ENCODE peak calls at places on chromosomes 11 and 22, in nine cellular contexts. P is endodermal cell; M is lung; L is H9; X is CD4-positive, alpha-beta T cell; E is psoas muscle; U is heart left ventricle; S is kidney epithelial cell; Q is AG09319. Z is an unnamed sample.

GRCh38 chr11:78408619-78409018 is 9.0 kb downstream of the GAB2 start:
- DNase-seq in P (no peak), M (no peak), L (no peak), S (no peak), E (no peak), U (no peak), X (no peak), Q (no peak), Z (no peak)

GRCh38 chr11:73760066-73760679 is 701 bp downstream of the RAB6A start:
- DNase-seq in L (peak; percentile 35), P (peak; percentile 74), S (no peak), U (peak; percentile 61), E (peak; percentile 54), M (peak; percentile 63), X (no peak), Q (no peak), Z (peak; percentile 8)

GRCh38 chr11:87290304-87290922 is 252.7 kb downstream of the TMEM135 start:
- DNase-seq in X (no peak), L (no peak), P (no peak), Q (no peak), U (no peak), E (no peak), M (no peak), S (peak; percentile 9), Z (peak; percentile 58)

GRCh38 chr22:40567106-40567505 is 69.4 kb downstream of the MRTFA start:
- DNase-seq in Q (no peak), P (no peak), S (peak; percentile 38), M (no peak), L (no peak), E (no peak), U (no peak), X (no peak), Z (peak; percentile 16)

GRCh38 chr11:73402834-73403185 is 26.6 kb downstream of the RELT start:
- DNase-seq in L (no peak), X (no peak), Q (no peak), E (no peak), U (no peak), M (no peak), P (peak; percentile 60), S (no peak), Z (no peak)

GRCh38 chr11:129849447-129850130 is 33.9 kb downstream of the TMEM45B start:
- DNase-seq in L (no peak), Q (no peak), S (no peak), M (no peak), U (no peak), P (no peak), X (no peak), E (no peak), Z (no peak)

GRCh38 chr11:35167451-35167954 is 28.5 kb downstream of the CD44 start:
- DNase-seq in L (no peak), S (no peak), P (no peak), X (no peak), Q (no peak), U (peak; percentile 29), E (peak; percentile 51), M (no peak), Z (peak; percentile 51)

GRCh38 chr11:43419460-43419859 is 60.7 kb downstream of the TTC17 start:
- DNase-seq in M (no peak), L (no peak), X (no peak), U (no peak), E (no peak), S (no peak), P (peak; percentile 56), Q (no peak), Z (peak; percentile 44)

GRCh38 chr11:125938418-125938817 is 7.4 kb upstream of the VSIG10L2 start:
- DNase-seq in P (peak; percentile 59), L (peak; percentile 29), Q (no peak), X (no peak), U (no peak), S (no peak), E (no peak), M (no peak), Z (no peak)

GRCh38 chr22:28630185-28630580 is 49.5 kb downstream of the TTC28 start:
- DNase-seq in M (no peak), E (no peak), U (no peak), X (no peak), P (no peak), S (no peak), L (no peak), Q (no peak), Z (no peak)

GRCh38 chr22:42451499-42452145 is 19.4 kb upstream of the NFAM1 start:
- DNase-seq in P (no peak), Q (no peak), U (no peak), L (no peak), S (no peak), E (no peak), X (no peak), M (no peak), Z (no peak)

GRCh38 chr11:86155210-86155844 is 86.4 kb upstream of the PICALM start:
- DNase-seq in Q (no peak), S (no peak), L (no peak), X (no peak), M (no peak), P (no peak), U (no peak), E (no peak), Z (no peak)

GRCh38 chr11:124746621-124747243 is 5.3 kb downstream of the VSIG2 start:
- DNase-seq in X (peak; percentile 78), L (peak; percentile 95), M (peak; percentile 93), P (peak; percentile 96), Q (peak; percentile 11), S (no peak), U (peak; percentile 69), E (peak; percentile 64), Z (peak; percentile 72)

GRCh38 chr11:64207247-64208085 is 945 bp downstream of the FERMT3 start:
- DNase-seq in L (no peak), E (peak; percentile 81), P (no peak), M (peak; percentile 59), Q (no peak), X (peak; percentile 72), U (peak; percentile 80), S (no peak), Z (peak; percentile 73)

GRCh38 chr11:131904756-131905155 is 534.3 kb downstream of the NTM start:
- DNase-seq in M (no peak), P (peak; percentile 91), U (no peak), X (no peak), E (no peak), S (no peak), L (peak; percentile 80), Q (no peak), Z (no peak)

GRCh38 chr11:117303101-117303500 is 12.0 kb downstream of the BACE1-AS start:
- DNase-seq in U (no peak), S (no peak), M (no peak), P (no peak), X (no peak), E (no peak), L (no peak), Q (no peak), Z (no peak)

GRCh38 chr11:119888119-119888518 is 159.1 kb upstream of the NECTIN1 start:
- DNase-seq in E (no peak), X (no peak), S (no peak), Q (no peak), L (no peak), P (no peak), U (no peak), M (no peak), Z (no peak)

GRCh38 chr11:2891291-2891690 is 5.7 kb upstream of the CDKN1C start:
- DNase-seq in U (no peak), P (peak; percentile 75), Q (no peak), L (no peak), S (no peak), X (no peak), M (no peak), E (no peak), Z (no peak)
- TF ChIP-seq CTCF in U (no peak), P (peak; percentile 58), Q (no peak), L (peak; percentile 50), S (peak; percentile 37), X (no peak), M (no peak), E (no peak), Z (no peak)

DNA sequence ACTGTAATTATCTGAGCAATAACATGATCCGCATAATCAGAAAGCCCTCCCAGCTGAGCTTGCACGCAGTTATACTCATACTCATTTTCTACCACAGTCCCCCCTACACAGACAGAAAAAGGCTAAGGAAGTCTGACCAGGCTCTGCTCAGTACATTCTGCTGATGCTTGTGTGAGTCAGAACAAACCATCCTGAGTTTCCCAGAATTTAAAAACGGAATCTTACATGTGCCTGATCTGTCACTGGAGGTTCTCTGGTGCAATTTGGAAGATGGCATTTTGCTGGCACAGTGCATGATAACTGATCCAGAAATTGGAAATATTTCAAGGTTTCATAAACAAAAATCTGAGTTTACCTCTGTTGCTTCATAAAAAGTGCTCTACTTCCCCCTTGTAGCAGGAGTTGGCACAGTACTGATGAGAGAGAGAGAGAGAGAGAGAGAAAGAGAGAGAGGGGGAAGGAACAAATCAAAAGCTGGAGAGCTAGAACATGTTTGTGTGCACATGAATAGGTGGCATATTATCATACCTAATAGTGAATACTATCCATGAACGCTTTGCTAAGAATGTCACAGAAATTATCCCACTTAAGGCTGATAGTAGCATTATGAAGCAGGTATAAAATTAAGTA is 1085.3 kb downstream of the DLG2 start:
- DNase-seq in M (no peak), L (no peak), P (no peak), U (no peak), Q (no peak), S (no peak), X (no peak), E (no peak), Z (no peak)
- TF ChIP-seq CTCF in M (no peak), L (no peak), P (no peak), U (no peak), Q (no peak), S (no peak), X (no peak), E (no peak), Z (no peak)

GRCh38 chr22:36982136-36982535 is 37.1 kb downstream of the TST start:
- DNase-seq in U (no peak), E (no peak), S (no peak), L (no peak), Q (no peak), M (no peak), P (no peak), X (no peak), Z (no peak)
- TF ChIP-seq CTCF in U (no peak), E (no peak), S (no peak), L (peak; percentile 21), Q (no peak), M (no peak), P (peak; percentile 50), X (no peak), Z (peak; percentile 40)

GRCh38 chr11:122235615-122236014 is 119.6 kb upstream of the BLID start:
- DNase-seq in U (peak; percentile 37), P (no peak), Q (peak; percentile 87), L (no peak), S (no peak), M (peak; percentile 40), E (peak; percentile 57), X (no peak), Z (peak; percentile 80)

GRCh38 chr11:122230387-122230760 is 114.4 kb upstream of the BLID start:
- DNase-seq in M (no peak), U (no peak), S (no peak), P (no peak), X (no peak), L (no peak), E (no peak), Q (no peak), Z (peak; percentile 68)

GRCh38 chr11:122229611-122230386 is 113.8 kb upstream of the BLID start:
- DNase-seq in L (peak; percentile 68), P (peak; percentile 75), U (peak; percentile 29), Q (no peak), X (no peak), M (no peak), S (no peak), E (no peak), Z (no peak)

GRCh38 chr11:122234257-122234656 is 118.2 kb upstream of the BLID start:
- DNase-seq in Q (no peak), M (no peak), X (no peak), P (no peak), S (no peak), L (no peak), E (no peak), U (no peak), Z (no peak)

GRCh38 chr11:122232985-122233384 is 117.0 kb upstream of the BLID start:
- DNase-seq in Q (no peak), U (no peak), S (no peak), M (no peak), X (no peak), P (no peak), E (no peak), L (no peak), Z (no peak)
- TF ChIP-seq CTCF in Q (no peak), U (no peak), S (no peak), M (no peak), X (no peak), P (no peak), E (no peak), L (no peak), Z (no peak)

Z was measured in HFFc6.